ENCODE peak calls at places on chromosome 19, in seven cellular contexts. V, E, K, S, U, J and G are unnamed samples.

GRCh38 chr19:14078406-14078805 is 5.8 kb downstream of the MISP3 start:
- DNase-seq in V (peak; percentile 47), E (no peak), K (no peak), S (no peak), U (no peak), J (no peak), G (no peak)

GRCh38 chr19:5287066-5287465 is 53.5 kb downstream of the PTPRS start:
- DNase-seq in V (no peak), E (no peak), K (peak; percentile 33), S (no peak), U (no peak), J (no peak), G (no peak)

GRCh38 chr19:14059093-14059480 is 2.8 kb downstream of the PALM3 start:
- DNase-seq in V (no peak), E (no peak), K (no peak), S (peak; percentile 83), U (no peak), J (no peak), G (no peak)

GRCh38 chr19:52527954-52528326 is 472 bp downstream of the ZNF808 start:
- DNase-seq in V (peak; percentile 56), E (no peak), K (no peak), S (peak; percentile 46), U (peak; percentile 40), J (no peak), G (peak; percentile 7)

GRCh38 chr19:58218899-58219298 is 9.8 kb upstream of the ZNF544 start:
- DNase-seq in V (peak; percentile 45), E (peak; percentile 40), K (peak; percentile 40), S (peak; percentile 72), U (no peak), J (no peak), G (no peak)

GRCh38 chr19:49481020-49481683 is 6.3 kb upstream of the RPL13A start:
- DNase-seq in V (no peak), E (no peak), K (no peak), S (no peak), U (no peak), J (no peak), G (no peak)

GRCh38 chr19:32309711-32310390 is 35.6 kb upstream of the ZNF507 start:
- DNase-seq in V (peak; percentile 35), E (no peak), K (no peak), S (no peak), U (no peak), J (no peak), G (no peak)

GRCh38 chr19:37045140-37045539 is 33.1 kb upstream of the ZNF420 start:
- DNase-seq in V (no peak), E (no peak), K (no peak), S (no peak), U (no peak), J (no peak), G (no peak)

GRCh38 chr19:5470264-5470671 is 15.1 kb downstream of the ZNRF4 start:
- DNase-seq in V (no peak), E (no peak), K (peak; percentile 64), S (no peak), U (peak; percentile 57), J (no peak), G (peak; percentile 56)

GRCh38 chr19:49316284-49316683 is 8.7 kb downstream of the SLC6A16 start:
- DNase-seq in V (no peak), E (no peak), K (no peak), S (no peak), U (no peak), J (no peak), G (no peak)

GRCh38 chr19:58033741-58034475 is at the start of gene ZSCAN1:
- DNase-seq in V (peak; percentile 92), E (no peak), K (no peak), S (peak; percentile 98), U (peak; percentile 97), J (no peak), G (no peak)

GRCh38 chr19:35048911-35049411 is 7.4 kb downstream of the HPN start:
- DNase-seq in V (no peak), E (no peak), K (no peak), S (no peak), U (peak; percentile 3), J (no peak), G (no peak)

GRCh38 chr19:7515471-7516226 is at the start of gene ZNF358:
- DNase-seq in V (peak; percentile 85), E (no peak), K (peak; percentile 69), S (peak; percentile 93), U (peak; percentile 92), J (peak; percentile 53), G (peak; percentile 77)

GRCh38 chr19:45135176-45135575 is 25.6 kb downstream of the NKPD1 start:
- DNase-seq in V (no peak), E (no peak), K (no peak), S (no peak), U (no peak), J (no peak), G (no peak)

DNA sequence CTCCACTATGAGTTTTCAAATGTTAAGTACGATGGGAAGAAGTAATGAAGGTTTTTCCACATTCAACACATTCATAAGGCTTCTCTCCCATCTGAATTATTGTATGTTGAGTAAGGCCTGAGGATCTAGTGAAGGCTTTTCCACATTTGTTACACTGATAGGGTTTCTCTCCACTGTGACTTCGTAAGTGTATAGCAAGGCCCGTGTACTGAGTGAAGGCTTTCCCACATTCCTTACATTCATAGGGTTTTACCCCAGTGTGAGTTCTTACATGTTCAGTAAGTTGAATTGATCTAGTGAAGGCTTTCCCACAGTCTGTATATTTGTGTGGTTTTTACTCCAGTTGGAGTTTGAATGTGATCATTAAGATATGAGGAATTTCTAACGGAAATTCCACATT is 44.4 kb downstream of the ZNF846 start:
- DNase-seq in V (no peak), E (no peak), K (no peak), S (no peak), U (no peak), J (no peak), G (no peak)
- H3K9me2 ChIP-seq in V (no peaks in the 10 kb centered on the region), E (no peaks in the 10 kb centered on the region), K (no peaks in the 10 kb centered on the region), S (no peaks in the 10 kb centered on the region), U (no peaks in the 10 kb centered on the region), J (no peaks in the 10 kb centered on the region), G (no peaks in the 10 kb centered on the region)

GRCh38 chr19:42033413-42033812 is 36.6 kb downstream of the GRIK5 start:
- DNase-seq in V (no peak), E (no peak), K (no peak), S (no peak), U (no peak), J (no peak), G (no peak)
- TF ChIP-seq EZH2 in V (no peak), E (no peak), K (no peak), S (no peak), U (no peak), J (no peak), G (no peak)

DNA sequence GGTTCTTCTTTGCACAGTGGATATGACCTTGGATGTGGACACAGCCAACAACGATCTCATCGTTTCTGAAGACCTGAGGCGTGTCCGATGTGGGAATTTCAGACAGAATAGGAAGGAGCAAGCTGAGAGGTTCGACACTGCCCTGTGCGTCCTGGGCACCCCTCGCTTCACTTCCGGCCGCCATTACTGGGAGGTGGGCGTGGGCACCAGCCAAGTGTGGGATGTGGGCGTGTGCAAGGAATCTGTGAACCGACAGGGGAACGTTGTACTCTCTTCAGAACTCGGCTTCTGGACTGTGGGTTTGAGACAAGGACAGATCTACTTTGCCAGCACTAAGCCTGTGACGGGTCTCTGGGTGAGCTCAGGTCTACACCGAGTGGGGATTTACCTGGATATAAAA is 9.4 kb downstream of the RFPL4AL1 start:
- DNase-seq in V (no peak), E (no peak), K (no peak), S (no peak), U (no peak), J (no peak), G (no peak)
- H3K9me2 ChIP-seq in V (no peaks in the 10 kb centered on the region), E (no peaks in the 10 kb centered on the region), K (no peaks in the 10 kb centered on the region), S (no peaks in the 10 kb centered on the region), U (no peaks in the 10 kb centered on the region), J (no peaks in the 10 kb centered on the region), G (no peaks in the 10 kb centered on the region)

GRCh38 chr19:50820086-50820485 is 3.5 kb downstream of the KLK1 start:
- DNase-seq in V (no peak), E (no peak), K (no peak), S (no peak), U (no peak), J (no peak), G (no peak)
- TF ChIP-seq EZH2 in V (no peak), E (no peak), K (no peak), S (peak; percentile 37), U (no peak), J (no peak), G (peak; percentile 80)

GRCh38 chr19:834216-834615 is 6.6 kb downstream of the AZU1 start:
- DNase-seq in V (no peak), E (no peak), K (no peak), S (no peak), U (no peak), J (no peak), G (no peak)
- H3K9me2 ChIP-seq in V (no peaks in the 10 kb centered on the region), E (no peaks in the 10 kb centered on the region), K (no peaks in the 10 kb centered on the region), S (no peaks in the 10 kb centered on the region), U (no peaks in the 10 kb centered on the region), J (no peaks in the 10 kb centered on the region), G (no peaks in the 10 kb centered on the region)

DNA sequence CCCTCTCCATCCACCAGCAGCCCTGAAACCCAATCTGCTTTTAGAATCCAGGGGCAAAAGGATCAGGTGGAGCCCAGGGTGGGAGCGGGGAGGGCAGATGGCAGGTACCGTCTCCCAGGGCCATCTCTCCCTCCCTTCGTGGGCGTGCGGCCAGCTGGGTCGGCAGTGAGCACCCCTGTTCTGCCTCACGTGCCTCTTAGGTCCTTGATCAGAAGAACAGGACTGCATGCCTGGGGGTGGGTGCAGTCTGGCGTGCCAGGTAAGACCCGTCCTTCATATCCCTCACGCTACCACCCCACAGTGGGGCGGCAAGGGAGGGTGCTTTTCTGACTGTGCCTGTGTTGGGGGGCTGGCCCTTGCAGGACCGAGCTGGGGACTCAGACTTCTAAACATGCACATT is 2.0 kb downstream of the SLC8A2 start:
- DNase-seq in V (no peak), E (no peak), K (no peak), S (no peak), U (no peak), J (no peak), G (no peak)
- TF ChIP-seq EZH2 in V (no peak), E (no peak), K (no peak), S (no peak), U (no peak), J (no peak), G (no peak)

GRCh38 chr19:15447057-15447456 is 2.7 kb downstream of the WIZ start:
- DNase-seq in V (no peak), E (no peak), K (no peak), S (no peak), U (no peak), J (no peak), G (no peak)

GRCh38 chr19:15443838-15444237 is 5.9 kb downstream of the WIZ start:
- DNase-seq in V (no peak), E (no peak), K (no peak), S (no peak), U (no peak), J (no peak), G (no peak)

GRCh38 chr19:15444505-15445226 is 5.1 kb downstream of the WIZ start:
- DNase-seq in V (no peak), E (no peak), K (no peak), S (no peak), U (no peak), J (no peak), G (peak; percentile 17)

GRCh38 chr19:15445227-15445605 is 4.5 kb downstream of the WIZ start:
- DNase-seq in V (no peak), E (no peak), K (no peak), S (no peak), U (no peak), J (no peak), G (no peak)

GRCh38 chr19:15445807-15446376 is 3.9 kb downstream of the WIZ start:
- DNase-seq in V (no peak), E (no peak), K (no peak), S (no peak), U (no peak), J (no peak), G (no peak)
- H3K9me2 ChIP-seq in V (no peaks in the 10 kb centered on the region), E (no peaks in the 10 kb centered on the region), K (peaks cover 4% of the 10 kb centered on the region), S (peaks cover 6% of the 10 kb centered on the region), U (no peaks in the 10 kb centered on the region), J (no peaks in the 10 kb centered on the region), G (no peaks in the 10 kb centered on the region)